ENCODE peak calls at places on chromosomes 2 and 18, in five cellular contexts. R is AG04449, K is adipocyte, S is brain microvascular endothelial cell, C is GM23248. Y is an unnamed sample.

GRCh38 chr18:2281523-2282199 is 289.6 kb downstream of the METTL4 start:
- DNase-seq in R (no peak), K (no peak), S (no peak), C (no peak), Y (no peak)

GRCh38 chr2:236179653-236180500 is 11.7 kb upstream of the GBX2 start:
- DNase-seq in R (no peak), K (peak; percentile 56), S (no peak), C (peak; percentile 62), Y (peak; percentile 47)

GRCh38 chr18:69216390-69216789 is 184.3 kb upstream of the DOK6 start:
- DNase-seq in R (no peak), K (no peak), S (no peak), C (no peak), Y (no peak)

GRCh38 chr18:51164327-51165290 is 32.9 kb downstream of the MEX3C start:
- DNase-seq in R (no peak), K (peak; percentile 74), S (no peak), C (peak; percentile 3), Y (peak; percentile 10)

GRCh38 chr2:136359121-136359965 is 241.4 kb upstream of the CXCR4 start:
- DNase-seq in R (no peak), K (no peak), S (no peak), C (no peak), Y (no peak)

GRCh38 chr2:176449852-176450251 is 180.6 kb downstream of the MTX2 start:
- DNase-seq in R (peak; percentile 45), K (no peak), S (no peak), C (peak; percentile 36), Y (no peak)

GRCh38 chr2:153169567-153169966 is 309.0 kb downstream of the RPRM start:
- DNase-seq in R (no peak), K (no peak), S (no peak), C (no peak), Y (no peak)

GRCh38 chr2:152403395-152403794 is 68.4 kb downstream of the FMNL2 start:
- DNase-seq in R (no peak), K (no peak), S (no peak), C (no peak), Y (no peak)

GRCh38 chr2:68715353-68716041 is 19.1 kb upstream of the ARHGAP25 start:
- DNase-seq in R (no peak), K (peak; percentile 55), S (peak; percentile 50), C (peak; percentile 63), Y (peak; percentile 75)

GRCh38 chr2:120293991-120294329 is 41.3 kb downstream of the RALB start:
- DNase-seq in R (no peak), K (no peak), S (no peak), C (no peak), Y (no peak)

GRCh38 chr2:15823459-15824396 is 116.6 kb upstream of the MYCN start:
- DNase-seq in R (no peak), K (no peak), S (no peak), C (no peak), Y (no peak)

GRCh38 chr2:180261976-180262375 is 254.9 kb upstream of the CWC22 start:
- DNase-seq in R (no peak), K (no peak), S (no peak), C (no peak), Y (no peak)

GRCh38 chr2:134228493-134228903 is 25.4 kb upstream of the MGAT5 start:
- DNase-seq in R (no peak), K (no peak), S (no peak), C (no peak), Y (no peak)

GRCh38 chr2:66577331-66578041 is 142.6 kb downstream of the MEIS1 start:
- DNase-seq in R (no peak), K (no peak), S (no peak), C (no peak), Y (no peak)

GRCh38 chr2:102975996-102976636 is 214.3 kb downstream of the TMEM182 start:
- DNase-seq in R (no peak), K (peak; percentile 2), S (no peak), C (peak; percentile 29), Y (peak; percentile 5)

GRCh38 chr2:9744256-9745004 is 98.8 kb upstream of the TAF1B start:
- DNase-seq in R (no peak), K (peak; percentile 17), S (no peak), C (no peak), Y (no peak)

GRCh38 chr2:23286765-23287155 is 98.2 kb upstream of the KLHL29 start:
- DNase-seq in R (no peak), K (peak; percentile 80), S (peak; percentile 75), C (peak; percentile 90), Y (peak; percentile 70)

GRCh38 chr18:3329471-3329870 is 67.5 kb downstream of the MYL12B start:
- DNase-seq in R (no peak), K (no peak), S (no peak), C (no peak), Y (no peak)

GRCh38 chr2:242029422-242030225 is 160.1 kb downstream of the RTP5 start:
- DNase-seq in R (no peak), K (no peak), S (no peak), C (peak; percentile 20), Y (no peak)

GRCh38 chr18:77320960-77321559 is 71.4 kb downstream of the GALR1 start:
- DNase-seq in R (no peak), K (no peak), S (no peak), C (no peak), Y (peak; percentile 21)

GRCh38 chr18:46028536-46028891 is 43.5 kb downstream of the PSTPIP2 start:
- DNase-seq in R (no peak), K (no peak), S (no peak), C (no peak), Y (no peak)

GRCh38 chr18:23850215-23850614 is 161.0 kb downstream of the LAMA3 start:
- DNase-seq in R (no peak), K (no peak), S (no peak), C (no peak), Y (no peak)

GRCh38 chr2:53104263-53104662 is 663.3 kb upstream of the CHAC2 start:
- DNase-seq in R (no peak), K (peak; percentile 56), S (peak; percentile 57), C (peak; percentile 14), Y (peak; percentile 74)

GRCh38 chr2:172415759-172416158 is 11.6 kb upstream of the ITGA6 start:
- DNase-seq in R (no peak), K (no peak), S (no peak), C (no peak), Y (no peak)

GRCh38 chr2:158071018-158071417 is 30.7 kb upstream of the UPP2 start:
- DNase-seq in R (no peak), K (no peak), S (no peak), C (no peak), Y (no peak)

DNA sequence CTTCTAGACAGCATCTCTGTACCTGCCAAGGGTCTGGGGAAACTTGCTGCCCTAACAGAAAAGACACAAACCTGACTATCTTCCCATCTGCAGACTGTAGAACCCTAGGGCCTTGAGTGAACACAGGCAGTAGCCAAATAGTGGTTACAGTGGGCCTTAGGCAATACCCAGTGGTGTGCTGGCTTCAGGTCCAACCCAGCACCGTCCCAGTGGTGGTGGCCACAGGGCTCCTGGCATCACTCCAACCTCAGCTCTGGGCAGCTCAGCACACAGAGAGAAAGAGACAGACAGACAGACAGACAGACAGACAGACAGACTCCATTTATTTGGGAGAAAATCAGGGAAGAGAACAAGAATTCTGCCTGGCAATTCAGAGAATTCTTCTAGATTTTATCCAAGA is 29.3 kb upstream of the UPP2 start:
- DNase-seq in R (no peak), K (no peak), S (no peak), C (no peak), Y (no peak)
- H3K4me3 ChIP-seq in R (no peak overlapping the region), K (no peak overlapping the region), S (no peak overlapping the region), C (no peak overlapping the region), Y (no peak overlapping the region)

GRCh38 chr2:201127128-201127521 is 11.2 kb downstream of the CFLAR start:
- DNase-seq in R (no peak), K (no peak), S (no peak), C (no peak), Y (no peak)
- H3K4me3 ChIP-seq in R (no peak overlapping the region), K (peak overlapping the region; percentile 78), S (no peak overlapping the region), C (peak overlapping the region; percentile 58), Y (no peak overlapping the region)

GRCh38 chr18:33579147-33579867 is 1.3 kb downstream of the ASXL3 start:
- DNase-seq in R (no peak), K (peak; percentile 4), S (no peak), C (no peak), Y (no peak)
- H3K4me3 ChIP-seq in R (no peak overlapping the region), K (peak overlapping the region; percentile 67), S (peak overlapping the region; percentile 68), C (no peak overlapping the region), Y (peak overlapping the region; percentile 55)

GRCh38 chr2:183125659-183126341 is 1.6 kb downstream of the NUP35 start:
- DNase-seq in R (no peak), K (no peak), S (no peak), C (no peak), Y (no peak)

GRCh38 chr2:183123117-183123958 is 905 bp upstream of the NUP35 start:
- DNase-seq in R (no peak), K (no peak), S (no peak), C (peak; percentile 44), Y (no peak)

GRCh38 chr2:183124222-183124956 is at the start of gene NUP35:
- DNase-seq in R (peak; percentile 41), K (peak; percentile 98), S (peak; percentile 89), C (peak; percentile 97), Y (peak; percentile 93)

GRCh38 chr2:183124957-183125255 is 663 bp downstream of the NUP35 start:
- DNase-seq in R (no peak), K (no peak), S (no peak), C (peak; percentile 43), Y (no peak)

GRCh38 chr2:183123959-183124221 is 353 bp upstream of the NUP35 start:
- DNase-seq in R (no peak), K (no peak), S (no peak), C (no peak), Y (no peak)
- H3K4me3 ChIP-seq in R (peak overlapping the region; percentile 91), K (peak overlapping the region; percentile 100), S (peak overlapping the region; percentile 88), C (peak overlapping the region; percentile 97), Y (peak overlapping the region; percentile 75)

DNA sequence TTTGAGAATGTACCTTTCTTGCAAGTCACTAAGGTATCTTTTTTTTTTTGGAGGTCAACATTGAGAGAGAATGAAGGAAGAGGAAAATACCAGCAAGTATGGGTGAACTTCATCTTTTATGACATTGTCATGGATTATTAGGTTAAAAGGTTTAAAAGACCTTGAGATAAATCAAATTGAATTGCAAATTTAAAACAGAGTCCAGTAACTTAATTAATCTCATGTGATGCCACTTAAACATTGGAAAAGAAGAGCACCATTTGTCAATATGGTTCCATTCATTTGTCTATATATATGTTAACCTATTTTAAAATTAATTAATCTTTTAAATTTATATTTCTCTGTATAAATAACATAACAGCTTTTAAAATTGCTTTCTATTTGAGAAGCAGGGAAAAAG is 83.8 kb downstream of the PPP1R1C start:
- DNase-seq in R (no peak), K (no peak), S (no peak), C (no peak), Y (no peak)
- H3K4me3 ChIP-seq in R (no peak overlapping the region), K (no peak overlapping the region), S (no peak overlapping the region), C (no peak overlapping the region), Y (no peak overlapping the region)

DNA sequence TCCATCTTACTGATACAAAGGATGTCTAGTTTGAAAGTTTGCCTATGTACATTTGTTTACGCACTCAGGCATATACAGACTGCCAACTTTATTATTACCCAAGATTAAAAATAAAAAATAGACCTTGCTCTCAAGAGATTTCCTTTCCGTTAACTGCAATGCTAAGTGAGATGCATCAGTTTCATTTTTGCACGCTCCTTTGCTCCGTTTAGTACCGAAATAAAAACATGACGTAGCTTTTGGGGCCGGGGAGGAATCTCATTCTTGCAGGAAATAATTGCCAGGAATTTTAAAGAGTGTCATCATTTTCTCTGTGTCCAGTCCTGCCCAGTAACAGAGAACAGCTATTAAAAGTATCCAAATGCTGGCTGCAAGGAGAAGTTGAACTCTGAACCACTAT is 169.5 kb downstream of the SLC8A1 start:
- DNase-seq in R (no peak), K (no peak), S (peak; percentile 76), C (no peak), Y (no peak)
- H3K4me3 ChIP-seq in R (no peak overlapping the region), K (peak overlapping the region; percentile 75), S (peak overlapping the region; percentile 20), C (no peak overlapping the region), Y (no peak overlapping the region)

Y was measured in choroid plexus epithelial cell.